ENCODE peak calls at places on chromosomes 5 and 9, in six cellular contexts. Y, H, C, E, A and Z are unnamed samples.
A peak's percentile ranks its signal among the peaks of the same experiment; 100 is the strongest.

GRCh38 chr9:127735530-127736176 is 559 bp upstream of the TOR2A start:
- DNase-seq in Y (no peak), H (no peak), C (no peak), E (no peak), A (no peak), Z (no peak)

GRCh38 chr9:117315236-117315635 is 99.6 kb downstream of the ASTN2 start:
- DNase-seq in Y (no peak), H (no peak), C (no peak), E (no peak), A (no peak), Z (no peak)

GRCh38 chr9:129487658-129488483 is 133.0 kb downstream of the C9orf50 start:
- DNase-seq in Y (no peak), H (no peak), C (peak; percentile 67), E (no peak), A (peak; percentile 81), Z (no peak)

GRCh38 chr5:157603333-157604190 is 28.0 kb upstream of the ADAM19 start:
- DNase-seq in Y (no peak), H (no peak), C (peak; percentile 50), E (no peak), A (no peak), Z (peak; percentile 53)

GRCh38 chr5:78747703-78748359 is 99.3 kb upstream of the LHFPL2 start:
- DNase-seq in Y (no peak), H (no peak), C (no peak), E (no peak), A (no peak), Z (no peak)

GRCh38 chr9:76927540-76928240 is 21.8 kb upstream of the PRUNE2 start:
- DNase-seq in Y (no peak), H (no peak), C (no peak), E (no peak), A (no peak), Z (no peak)

GRCh38 chr9:119020730-119021333 is 348.4 kb downstream of the BRINP1 start:
- DNase-seq in Y (no peak), H (no peak), C (no peak), E (no peak), A (no peak), Z (no peak)

GRCh38 chr9:37485389-37486255 is at the start of gene POLR1E:
- DNase-seq in Y (peak; percentile 95), H (peak; percentile 97), C (peak; percentile 92), E (peak; percentile 95), A (peak; percentile 97), Z (peak; percentile 87)

GRCh38 chr5:78787763-78788162 is 139.2 kb upstream of the LHFPL2 start:
- DNase-seq in Y (no peak), H (no peak), C (peak; percentile 82), E (no peak), A (no peak), Z (no peak)

GRCh38 chr9:112112519-112112918 is 62.6 kb downstream of the SUSD1 start:
- DNase-seq in Y (no peak), H (no peak), C (peak; percentile 74), E (no peak), A (no peak), Z (peak; percentile 57)

GRCh38 chr9:130234340-130235260 is 31.0 kb upstream of the HMCN2 start:
- DNase-seq in Y (no peak), H (no peak), C (no peak), E (no peak), A (peak; percentile 21), Z (peak; percentile 5)

GRCh38 chr5:55917402-55918096 is 66.4 kb downstream of the IL31RA start:
- DNase-seq in Y (no peak), H (no peak), C (no peak), E (no peak), A (no peak), Z (no peak)

GRCh38 chr9:101366038-101366756 is 18.6 kb downstream of the BAAT start:
- DNase-seq in Y (no peak), H (no peak), C (no peak), E (no peak), A (no peak), Z (no peak)

GRCh38 chr9:13896922-13897835 is 416.8 kb downstream of the NFIB start:
- DNase-seq in Y (no peak), H (no peak), C (peak; percentile 78), E (no peak), A (no peak), Z (no peak)

GRCh38 chr5:10352404-10353240 is 873 bp upstream of the MARCHF6 start:
- DNase-seq in Y (no peak), H (no peak), C (no peak), E (no peak), A (peak; percentile 26), Z (no peak)

GRCh38 chr9:85264695-85265094 is 477.1 kb downstream of the AGTPBP1 start:
- DNase-seq in Y (no peak), H (no peak), C (no peak), E (no peak), A (no peak), Z (no peak)

GRCh38 chr5:41871866-41872265 is 1.6 kb upstream of the OXCT1 start:
- DNase-seq in Y (no peak), H (no peak), C (peak; percentile 94), E (no peak), A (peak; percentile 31), Z (no peak)

GRCh38 chr5:81212211-81212687 is 20.9 kb upstream of the CKMT2 start:
- DNase-seq in Y (no peak), H (no peak), C (no peak), E (no peak), A (no peak), Z (no peak)

GRCh38 chr9:137749511-137749910 is 128.1 kb upstream of the CACNA1B start:
- DNase-seq in Y (no peak), H (no peak), C (no peak), E (no peak), A (no peak), Z (no peak)

GRCh38 chr5:32505718-32506117 is 61.2 kb upstream of the ZFR start:
- DNase-seq in Y (no peak), H (no peak), C (no peak), E (no peak), A (no peak), Z (no peak)

GRCh38 chr9:84917366-84918063 is 248.0 kb downstream of the NTRK2 start:
- DNase-seq in Y (no peak), H (peak; percentile 62), C (no peak), E (no peak), A (no peak), Z (no peak)

GRCh38 chr9:17018540-17019196 is 116.2 kb upstream of the CNTLN start:
- DNase-seq in Y (no peak), H (no peak), C (no peak), E (no peak), A (no peak), Z (no peak)

GRCh38 chr9:17013010-17013409 is 121.8 kb upstream of the CNTLN start:
- DNase-seq in Y (no peak), H (no peak), C (no peak), E (no peak), A (no peak), Z (no peak)

GRCh38 chr9:17019398-17019797 is 115.4 kb upstream of the CNTLN start:
- DNase-seq in Y (no peak), H (no peak), C (no peak), E (no peak), A (no peak), Z (no peak)

GRCh38 chr9:17021379-17021970 is 113.4 kb upstream of the CNTLN start:
- DNase-seq in Y (no peak), H (no peak), C (no peak), E (no peak), A (no peak), Z (no peak)

DNA sequence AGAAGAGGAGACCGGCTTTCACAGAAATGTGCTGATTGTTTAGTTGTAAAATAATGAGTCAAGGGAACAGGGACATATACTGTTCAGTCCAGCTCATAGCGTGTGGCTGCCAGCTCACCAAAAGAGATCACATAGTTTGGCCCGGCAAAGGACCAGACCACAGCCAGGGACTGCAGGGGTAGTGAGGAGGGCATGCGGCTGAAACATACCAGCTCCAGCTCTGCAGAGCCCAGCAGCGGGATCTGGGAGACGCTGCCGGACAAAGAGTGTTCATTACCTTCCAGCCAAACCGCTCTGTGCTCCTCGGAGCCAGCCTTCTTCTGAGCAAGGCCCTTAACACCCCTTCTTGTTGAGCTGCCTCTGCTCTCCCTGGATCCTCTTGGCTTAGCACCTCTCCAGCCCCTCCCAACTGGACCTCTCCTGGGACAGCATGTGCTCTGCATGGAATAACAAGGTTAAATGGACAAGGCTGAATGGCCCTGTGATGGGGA is 116.8 kb upstream of the CNTLN start:
- DNase-seq in Y (no peak), H (no peak), C (no peak), E (no peak), A (no peak), Z (no peak)
- TF ChIP-seq POLR2A in Y (no peak), H (no peak), C (no peak), E (no peak), A (no peak), Z (no peak)

GRCh38 chr5:91929522-91929817 is 546.4 kb upstream of the ARRDC3 start:
- DNase-seq in Y (no peak), H (no peak), C (no peak), E (no peak), A (no peak), Z (no peak)
- TF ChIP-seq POLR2A in Y (no peak), H (no peak), C (no peak), E (no peak), A (no peak), Z (no peak)

GRCh38 chr9:120724757-120725156 is 10.5 kb upstream of the MEGF9 start:
- DNase-seq in Y (no peak), H (no peak), C (no peak), E (no peak), A (no peak), Z (no peak)
- TF ChIP-seq POLR2A in Y (no peak), H (no peak), C (no peak), E (no peak), A (no peak), Z (no peak)

GRCh38 chr9:122814545-122814944 is 13.8 kb downstream of the PDCL start:
- DNase-seq in Y (no peak), H (no peak), C (no peak), E (no peak), A (no peak), Z (no peak)

GRCh38 chr9:122812736-122813135 is 12.8 kb downstream of the OR1K1 start:
- DNase-seq in Y (no peak), H (no peak), C (no peak), E (no peak), A (no peak), Z (no peak)

GRCh38 chr9:122819326-122819725 is 9.1 kb downstream of the PDCL start:
- DNase-seq in Y (no peak), H (no peak), C (peak; percentile 89), E (no peak), A (no peak), Z (no peak)

GRCh38 chr9:122815544-122815943 is 12.8 kb downstream of the PDCL start:
- DNase-seq in Y (no peak), H (no peak), C (peak; percentile 90), E (no peak), A (no peak), Z (no peak)

DNA sequence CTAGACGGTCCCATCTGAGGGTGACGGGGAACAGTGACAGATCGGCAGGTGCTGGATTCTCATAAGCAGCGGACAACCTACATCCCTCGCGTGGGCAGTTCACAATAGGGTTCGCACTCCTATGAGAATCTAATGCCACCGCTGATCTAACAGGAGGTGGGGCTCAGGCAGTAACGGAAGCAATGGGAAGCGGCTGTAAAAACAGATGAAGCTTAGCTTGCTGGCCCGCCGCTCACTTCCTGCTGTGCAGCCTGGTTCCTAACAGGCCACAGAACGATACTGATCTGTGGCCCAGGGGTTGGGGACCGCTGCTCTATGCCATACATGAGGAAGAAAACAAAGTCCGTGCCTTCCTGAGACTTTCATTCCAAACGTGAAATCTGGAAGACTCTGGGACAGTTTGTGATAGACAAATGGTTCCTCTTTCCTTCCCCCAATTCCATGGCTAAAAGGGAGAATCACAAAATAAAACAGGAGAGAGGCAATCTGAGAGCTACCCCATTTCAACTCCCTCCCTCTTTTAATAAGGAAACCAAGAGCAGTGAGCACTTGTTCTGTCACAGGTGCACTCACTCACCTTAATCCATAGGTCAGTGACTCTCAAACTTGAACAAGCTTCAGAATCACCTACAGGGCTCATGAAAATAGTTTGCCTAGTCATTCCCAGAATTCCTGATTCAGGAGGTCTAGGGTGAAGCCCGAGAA is 12.1 kb downstream of the PDCL start:
- DNase-seq in Y (no peak), H (peak; percentile 18), C (peak; percentile 98), E (no peak), A (peak; percentile 46), Z (no peak)
- TF ChIP-seq POLR2A in Y (no peak), H (no peak), C (peak; percentile 75), E (no peak), A (no peak), Z (no peak)